ENCODE peak calls at places on chromosomes 6 and 20, in four cellular contexts. A is K562, P is HepG2, C is H1. K is an unnamed sample.

GRCh38 chr20:36887779-36888133 is 11.8 kb downstream of the TLDC2 start:
- DNase-seq in A (no peak), P (no peak), C (no peak), K (no peak)

GRCh38 chr6:18493421-18493891 is 106.3 kb downstream of the RNF144B start:
- DNase-seq in A (no peak), P (no peak), C (no peak), K (no peak)

GRCh38 chr6:64683682-64684081 is 1023.3 kb downstream of the EYS start:
- DNase-seq in A (no peak), P (peak), C (no peak), K (no peak)

GRCh38 chr6:130365166-130366010 is 429 bp upstream of the TMEM200A start:
- DNase-seq in A (peak), P (peak), C (peak), K (peak)

GRCh38 chr6:81262656-81263055 is 489.8 kb downstream of the TENT5A start:
- DNase-seq in A (no peak), P (no peak), C (no peak), K (no peak)

GRCh38 chr20:19114410-19114809 is 98.0 kb upstream of the SLC24A3 start:
- DNase-seq in A (no peak), P (no peak), C (no peak), K (no peak)

GRCh38 chr6:126743051-126743450 is 375.4 kb upstream of the RSPO3 start:
- DNase-seq in A (no peak), P (no peak), C (no peak), K (no peak)

GRCh38 chr6:68226460-68226859 is 408.6 kb upstream of the ADGRB3 start:
- DNase-seq in A (no peak), P (no peak), C (no peak), K (no peak)

GRCh38 chr6:130412556-130413290 is 46.9 kb downstream of the TMEM200A start:
- DNase-seq in A (no peak), P (no peak), C (no peak), K (no peak)

GRCh38 chr6:122838060-122838780 is 49.2 kb downstream of the SMPDL3A start:
- DNase-seq in A (no peak), P (peak), C (no peak), K (no peak)

GRCh38 chr6:123805921-123806320 is 2.3 kb downstream of the NKAIN2 start:
- DNase-seq in A (no peak), P (no peak), C (no peak), K (no peak)

GRCh38 chr6:97668716-97669115 is 385.7 kb upstream of the MMS22L start:
- DNase-seq in A (no peak), P (no peak), C (no peak), K (no peak)

GRCh38 chr20:44358776-44359175 is 3.3 kb downstream of the HNF4A start:
- DNase-seq in A (no peak), P (no peak), C (no peak), K (no peak)

GRCh38 chr20:11452326-11452725 is 465.4 kb upstream of the BTBD3 start:
- DNase-seq in A (no peak), P (no peak), C (no peak), K (no peak)

GRCh38 chr6:21348462-21349195 is 244.9 kb upstream of the SOX4 start:
- DNase-seq in A (no peak), P (no peak), C (no peak), K (no peak)

GRCh38 chr20:33671573-33672288 is 2.5 kb downstream of the NECAB3 start:
- DNase-seq in A (no peak), P (no peak), C (no peak), K (no peak)

GRCh38 chr20:31257364-31257763 is at the start of gene DEFB115:
- DNase-seq in A (no peak), P (no peak), C (no peak), K (no peak)

GRCh38 chr20:53606364-53606985 is 12.8 kb upstream of the ZNF217 start:
- DNase-seq in A (no peak), P (peak), C (no peak), K (no peak)

GRCh38 chr20:53609501-53610445 is 16.1 kb upstream of the ZNF217 start:
- DNase-seq in A (peak), P (no peak), C (no peak), K (no peak)

GRCh38 chr6:92124126-92124525 is 1295.2 kb downstream of the EPHA7 start:
- DNase-seq in A (no peak), P (no peak), C (no peak), K (no peak)

GRCh38 chr20:51315390-51315789 is 227.1 kb downstream of the NFATC2 start:
- DNase-seq in A (no peak), P (no peak), C (no peak), K (no peak)

GRCh38 chr6:167826230-167827061 is at the start of gene AFDN:
- DNase-seq in A (peak), P (no peak), C (no peak), K (no peak)

GRCh38 chr6:157036245-157036681 is 259.1 kb downstream of the ARID1B start:
- DNase-seq in A (no peak), P (no peak), C (no peak), K (no peak)

GRCh38 chr20:62694868-62695267 is 13.8 kb upstream of the NTSR1 start:
- DNase-seq in A (no peak), P (no peak), C (no peak), K (no peak)

GRCh38 chr6:81865712-81866111 is 113.2 kb upstream of the TENT5A start:
- DNase-seq in A (no peak), P (peak), C (no peak), K (no peak)

GRCh38 chr6:160050022-160050421 is 71.6 kb upstream of the SLC22A1 start:
- DNase-seq in A (no peak), P (no peak), C (no peak), K (no peak)

GRCh38 chr6:106974999-106975698 is 620 bp upstream of the CD24 start:
- DNase-seq in A (peak), P (no peak), C (no peak), K (no peak)

GRCh38 chr6:107230024-107230423 is 114.7 kb upstream of the BEND3 start:
- DNase-seq in A (no peak), P (no peak), C (no peak), K (no peak)

GRCh38 chr6:42898891-42899361 is 16.9 kb upstream of the PTCRA start:
- DNase-seq in A (peak), P (peak), C (no peak), K (peak)

GRCh38 chr6:147205690-147206600 is 1.7 kb downstream of the STXBP5 start:
- DNase-seq in A (peak), P (peak), C (no peak), K (no peak)
- TF ChIP-seq FOSL1 in A (no peak), P (no peak), C (no peak), K (no peak)

GRCh38 chr6:13274707-13275434 is 53.5 kb downstream of the TBC1D7 start:
- DNase-seq in A (peak), P (no peak), C (no peak), K (no peak)

GRCh38 chr6:13272131-13273046 is 55.9 kb downstream of the TBC1D7 start:
- DNase-seq in A (peak), P (no peak), C (no peak), K (no peak)

GRCh38 chr6:13273202-13273930 is 55.0 kb downstream of the TBC1D7 start:
- DNase-seq in A (peak), P (no peak), C (no peak), K (no peak)

GRCh38 chr6:13275435-13275989 is 52.8 kb downstream of the TBC1D7 start:
- DNase-seq in A (peak), P (no peak), C (no peak), K (no peak)

GRCh38 chr6:13273931-13274706 is 54.2 kb downstream of the TBC1D7 start:
- DNase-seq in A (peak), P (no peak), C (no peak), K (no peak)
- TF ChIP-seq FOSL1 in A (no peak), P (no peak), C (no peak), K (no peak)

DNA sequence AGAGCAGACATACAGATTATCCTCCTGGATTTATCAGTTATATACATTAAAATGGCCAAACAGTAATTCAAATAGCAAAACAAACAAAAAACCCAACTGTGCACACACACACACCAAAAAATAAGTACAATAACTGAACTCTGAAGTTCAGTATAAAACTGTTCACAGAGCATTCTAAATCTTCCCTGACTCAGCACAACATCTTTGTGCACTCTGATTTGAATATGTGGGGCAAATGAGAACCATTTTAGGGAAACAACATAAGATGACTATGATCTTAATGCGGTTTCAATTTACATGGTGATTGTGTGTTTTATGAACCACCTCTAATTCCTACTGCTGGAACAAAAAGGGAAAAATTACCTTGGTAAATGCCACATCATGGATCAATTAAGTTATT is 41.8 kb downstream of the PLAGL1 start:
- DNase-seq in A (no peak), P (no peak), C (no peak), K (no peak)
- TF ChIP-seq FOSL1 in A (no peak), P (no peak), C (no peak), K (no peak)

GRCh38 chr20:38216736-38217595 is 43.6 kb downstream of the KIAA1755 start:
- DNase-seq in A (no peak), P (no peak), C (no peak), K (no peak)

GRCh38 chr20:38219006-38219950 is 41.3 kb downstream of the KIAA1755 start:
- DNase-seq in A (no peak), P (no peak), C (no peak), K (no peak)

GRCh38 chr20:38216201-38216600 is 44.3 kb downstream of the KIAA1755 start:
- DNase-seq in A (no peak), P (no peak), C (no peak), K (no peak)

GRCh38 chr20:38218566-38218885 is 42.0 kb downstream of the KIAA1755 start:
- DNase-seq in A (no peak), P (no peak), C (no peak), K (no peak)

DNA sequence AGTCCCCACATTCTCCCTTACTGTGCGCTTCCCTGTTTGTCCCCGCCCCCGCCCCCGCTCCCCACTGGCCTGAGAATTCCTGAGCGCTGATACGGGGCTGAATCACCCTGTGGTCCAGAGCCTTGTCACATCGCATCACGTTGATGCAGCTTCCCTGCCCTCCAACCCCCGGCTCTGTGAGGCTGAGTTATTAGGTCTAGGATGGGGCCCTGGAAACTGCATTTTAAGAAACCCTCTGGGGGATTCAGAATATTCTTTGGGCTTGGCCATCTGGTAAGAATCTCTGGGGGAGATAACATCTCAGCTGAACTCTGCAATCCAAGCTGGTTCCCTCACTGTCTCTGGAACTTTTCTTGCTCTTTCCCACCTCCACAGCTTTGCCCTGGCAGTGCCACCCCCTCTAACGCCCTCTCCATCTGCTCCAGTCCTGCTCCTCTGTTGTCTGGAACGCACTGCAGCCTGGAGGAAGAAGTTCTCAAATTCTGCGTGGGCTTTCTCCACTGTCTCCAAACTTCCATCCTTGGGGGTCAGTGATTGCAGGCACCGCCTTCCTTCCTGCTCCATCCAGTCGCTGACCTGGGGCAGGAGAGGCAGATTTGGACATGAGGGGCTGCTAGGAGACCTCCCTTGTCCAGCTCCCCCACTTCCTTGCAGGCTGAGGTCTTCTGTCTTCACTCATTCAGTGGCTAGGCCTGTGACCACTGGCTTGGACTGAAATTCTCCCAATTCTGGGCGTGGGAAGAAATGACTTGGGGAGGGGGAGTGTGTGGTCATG is 42.6 kb downstream of the KIAA1755 start:
- DNase-seq in A (peak), P (peak), C (peak), K (peak)
- TF ChIP-seq FOSL1 in A (peak), P (no peak), C (no peak), K (peak)

GRCh38 chr6:44655368-44656342 is 268.1 kb downstream of the CDC5L start:
- DNase-seq in A (peak), P (peak), C (peak), K (peak)

GRCh38 chr6:44660561-44661220 is 273.2 kb downstream of the CDC5L start:
- DNase-seq in A (no peak), P (no peak), C (no peak), K (no peak)

GRCh38 chr6:44659676-44660170 is 272.2 kb downstream of the CDC5L start:
- DNase-seq in A (no peak), P (no peak), C (no peak), K (no peak)

GRCh38 chr6:44658571-44658970 is 271.1 kb downstream of the CDC5L start:
- DNase-seq in A (no peak), P (no peak), C (no peak), K (no peak)

DNA sequence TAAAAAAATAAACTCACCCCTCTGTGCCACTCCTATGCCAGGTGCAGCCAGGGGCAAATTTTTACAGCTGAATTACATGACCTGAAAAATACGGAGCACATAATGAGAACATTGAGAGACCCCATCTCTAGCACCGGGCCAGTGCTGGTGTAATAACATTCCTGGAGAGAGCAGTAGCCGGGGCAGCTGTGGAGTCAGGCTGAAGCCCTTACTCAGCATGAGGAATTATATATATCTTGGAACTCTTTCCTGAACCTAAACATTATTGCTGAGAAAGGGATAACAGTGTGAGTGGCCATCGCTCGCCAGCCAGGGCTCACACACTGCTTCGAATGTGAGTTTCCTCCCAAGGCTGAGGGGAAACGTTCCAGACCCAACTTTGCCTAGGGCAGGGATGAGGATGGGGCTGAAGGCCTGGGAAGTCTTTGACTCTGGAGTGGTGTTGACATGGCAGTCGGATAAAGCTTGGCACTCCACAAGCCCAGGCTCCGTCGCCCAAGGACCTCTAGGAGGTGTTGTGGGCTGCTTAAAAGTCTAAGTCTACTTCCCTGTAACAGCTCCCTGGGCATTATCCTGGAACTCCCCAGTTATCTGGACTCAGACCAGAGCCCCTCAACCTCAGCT is 269.8 kb downstream of the CDC5L start:
- DNase-seq in A (no peak), P (no peak), C (no peak), K (no peak)
- TF ChIP-seq FOSL1 in A (no peak), P (no peak), C (no peak), K (no peak)